ENCODE peak calls at places on chromosomes 3 and 15, in four cellular contexts. One of them, this sample, is unnamed.

GRCh38 chr3:196168808-196169391 is 42.3 kb downstream of the ZDHHC19 start:
- DNase-seq in substantia nigra: no peak
- DNase-seq in iris pigment epithelial cell: no peak
- DNase-seq in LoVo: peak; percentile 35
- DNase-seq in this sample: no peak

GRCh38 chr3:189626286-189626685 is 4.9 kb upstream of the TP63 start:
- DNase-seq in LoVo: no peak
- DNase-seq in substantia nigra: no peak
- DNase-seq in iris pigment epithelial cell: no peak
- DNase-seq in this sample: no peak

GRCh38 chr3:45140392-45140791 is 5.8 kb downstream of the CDCP1 start:
- DNase-seq in LoVo: no peak
- DNase-seq in substantia nigra: no peak
- DNase-seq in iris pigment epithelial cell: no peak
- DNase-seq in this sample: peak; percentile 68

GRCh38 chr3:156477306-156477705 is 77.6 kb downstream of the SSR3 start:
- DNase-seq in substantia nigra: no peak
- DNase-seq in LoVo: no peak
- DNase-seq in iris pigment epithelial cell: peak; percentile 30
- DNase-seq in this sample: peak; percentile 79

GRCh38 chr3:185645596-185646381 is 59.7 kb downstream of the SENP2 start:
- DNase-seq in iris pigment epithelial cell: peak; percentile 51
- DNase-seq in substantia nigra: no peak
- DNase-seq in LoVo: no peak
- DNase-seq in this sample: no peak

GRCh38 chr3:44019736-44020135 is 221.9 kb upstream of the TOPAZ1 start:
- DNase-seq in LoVo: no peak
- DNase-seq in substantia nigra: no peak
- DNase-seq in iris pigment epithelial cell: no peak
- DNase-seq in this sample: peak; percentile 31

GRCh38 chr3:159929181-159929893 is 59.3 kb upstream of the IL12A start:
- DNase-seq in iris pigment epithelial cell: peak; percentile 86
- DNase-seq in substantia nigra: no peak
- DNase-seq in LoVo: peak; percentile 30
- DNase-seq in this sample: peak; percentile 72

GRCh38 chr3:163056874-163057497 is 1560.4 kb downstream of the OTOL1 start:
- DNase-seq in LoVo: peak; percentile 26
- DNase-seq in substantia nigra: no peak
- DNase-seq in iris pigment epithelial cell: peak; percentile 48
- DNase-seq in this sample: peak; percentile 54

GRCh38 chr3:138942861-138943623 is 3.9 kb downstream of the FOXL2 start:
- DNase-seq in iris pigment epithelial cell: no peak
- DNase-seq in LoVo: no peak
- DNase-seq in substantia nigra: no peak
- DNase-seq in this sample: no peak

GRCh38 chr3:137946341-137946973 is 63.5 kb upstream of the CLDN18 start:
- DNase-seq in LoVo: peak; percentile 72
- DNase-seq in iris pigment epithelial cell: peak; percentile 69
- DNase-seq in substantia nigra: no peak
- DNase-seq in this sample: peak; percentile 74

GRCh38 chr3:78765671-78766485 is 1001.9 kb downstream of the ROBO1 start:
- DNase-seq in iris pigment epithelial cell: peak; percentile 14
- DNase-seq in substantia nigra: no peak
- DNase-seq in LoVo: no peak
- DNase-seq in this sample: no peak

GRCh38 chr3:56222866-56223265 is 245.4 kb downstream of the ERC2 start:
- DNase-seq in substantia nigra: no peak
- DNase-seq in LoVo: no peak
- DNase-seq in iris pigment epithelial cell: no peak
- DNase-seq in this sample: no peak

GRCh38 chr15:60661075-60661645 is 182.2 kb upstream of the ICE2 start:
- DNase-seq in substantia nigra: no peak
- DNase-seq in LoVo: no peak
- DNase-seq in iris pigment epithelial cell: no peak
- DNase-seq in this sample: no peak

GRCh38 chr3:52798978-52799476 is 4.4 kb downstream of the ITIH3 start:
- DNase-seq in LoVo: peak; percentile 27
- DNase-seq in substantia nigra: no peak
- DNase-seq in iris pigment epithelial cell: peak; percentile 11
- DNase-seq in this sample: no peak

GRCh38 chr3:38001456-38002081 is 11.0 kb downstream of the VILL start:
- DNase-seq in substantia nigra: no peak
- DNase-seq in iris pigment epithelial cell: no peak
- DNase-seq in LoVo: no peak
- DNase-seq in this sample: no peak

GRCh38 chr3:86954751-86955150 is 36.2 kb downstream of the VGLL3 start:
- DNase-seq in iris pigment epithelial cell: no peak
- DNase-seq in substantia nigra: no peak
- DNase-seq in LoVo: no peak
- DNase-seq in this sample: peak; percentile 62

GRCh38 chr15:88243895-88244787 is 12.4 kb downstream of the NTRK3 start:
- DNase-seq in LoVo: peak; percentile 25
- DNase-seq in substantia nigra: no peak
- DNase-seq in iris pigment epithelial cell: peak; percentile 17
- DNase-seq in this sample: peak; percentile 61

GRCh38 chr3:179181021-179181472 is 32.9 kb downstream of the PIK3CA start:
- DNase-seq in iris pigment epithelial cell: peak; percentile 73
- DNase-seq in substantia nigra: no peak
- DNase-seq in LoVo: no peak
- DNase-seq in this sample: peak; percentile 72

GRCh38 chr15:80403712-80404056 is 498 bp upstream of the ARNT2 start:
- DNase-seq in iris pigment epithelial cell: no peak
- DNase-seq in substantia nigra: no peak
- DNase-seq in LoVo: peak; percentile 30
- DNase-seq in this sample: no peak

GRCh38 chr3:19392146-19392545 is 243.8 kb downstream of the KCNH8 start:
- DNase-seq in iris pigment epithelial cell: no peak
- DNase-seq in substantia nigra: no peak
- DNase-seq in LoVo: no peak
- DNase-seq in this sample: no peak

GRCh38 chr3:128345195-128345594 is 121.5 kb downstream of the DNAJB8 start:
- DNase-seq in LoVo: no peak
- DNase-seq in iris pigment epithelial cell: no peak
- DNase-seq in substantia nigra: no peak
- DNase-seq in this sample: no peak

GRCh38 chr3:140303875-140304274 is 368.9 kb downstream of the CLSTN2 start:
- DNase-seq in LoVo: no peak
- DNase-seq in substantia nigra: no peak
- DNase-seq in iris pigment epithelial cell: no peak
- DNase-seq in this sample: no peak

GRCh38 chr3:33184863-33185262 is 33.7 kb downstream of the SUSD5 start:
- DNase-seq in substantia nigra: no peak
- DNase-seq in iris pigment epithelial cell: no peak
- DNase-seq in LoVo: no peak
- DNase-seq in this sample: no peak

GRCh38 chr3:169246158-169246557 is 417.4 kb downstream of the MECOM start:
- DNase-seq in iris pigment epithelial cell: no peak
- DNase-seq in LoVo: no peak
- DNase-seq in substantia nigra: no peak
- DNase-seq in this sample: no peak

GRCh38 chr3:46082849-46083248 is 55.6 kb upstream of the XCR1 start:
- DNase-seq in iris pigment epithelial cell: no peak
- DNase-seq in substantia nigra: no peak
- DNase-seq in LoVo: no peak
- DNase-seq in this sample: no peak

GRCh38 chr3:15040844-15041243 is 24.3 kb downstream of the MRPS25 start:
- DNase-seq in substantia nigra: no peak
- DNase-seq in iris pigment epithelial cell: peak; percentile 30
- DNase-seq in LoVo: no peak
- DNase-seq in this sample: no peak

GRCh38 chr3:58462829-58463180 is 29.1 kb upstream of the KCTD6 start:
- DNase-seq in substantia nigra: no peak
- DNase-seq in iris pigment epithelial cell: no peak
- DNase-seq in LoVo: no peak
- DNase-seq in this sample: no peak

GRCh38 chr3:179860275-179861107 is 176.2 kb downstream of the PEX5L start:
- DNase-seq in substantia nigra: no peak
- DNase-seq in LoVo: no peak
- DNase-seq in iris pigment epithelial cell: no peak
- DNase-seq in this sample: no peak

GRCh38 chr3:42778644-42779043 is 5.6 kb upstream of the CCDC13 start:
- DNase-seq in iris pigment epithelial cell: peak; percentile 96
- DNase-seq in LoVo: no peak
- DNase-seq in substantia nigra: no peak
- DNase-seq in this sample: peak; percentile 69